ENCODE peak calls at places on chromosomes 2 and 18, in nine cellular contexts. One of them, this sample, is unnamed.

GRCh38 chr2:119486886-119487285 is 37.4 kb downstream of the SCTR start:
- DNase-seq in cardiac fibroblast: peak; percentile 36
- DNase-seq in spleen: no peak
- DNase-seq in lower lobe of right lung: no peak
- DNase-seq in ovary: no peak
- DNase-seq in choroid plexus epithelial cell: peak; percentile 86
- DNase-seq in fibroblast of the aortic adventitia: no peak
- DNase-seq in HFF-Myc: no peak
- DNase-seq in brain microvascular endothelial cell: no peak
- DNase-seq in this sample: no peak

GRCh38 chr18:24868760-24869237 is 408.4 kb downstream of the HRH4 start:
- DNase-seq in brain microvascular endothelial cell: no peak
- DNase-seq in ovary: no peak
- DNase-seq in cardiac fibroblast: no peak
- DNase-seq in choroid plexus epithelial cell: no peak
- DNase-seq in HFF-Myc: no peak
- DNase-seq in spleen: no peak
- DNase-seq in lower lobe of right lung: no peak
- DNase-seq in fibroblast of the aortic adventitia: no peak
- DNase-seq in this sample: no peak

GRCh38 chr2:12044857-12045256 is 298.4 kb downstream of the LPIN1 start:
- DNase-seq in brain microvascular endothelial cell: no peak
- DNase-seq in spleen: peak; percentile 89
- DNase-seq in lower lobe of right lung: no peak
- DNase-seq in ovary: no peak
- DNase-seq in HFF-Myc: no peak
- DNase-seq in cardiac fibroblast: no peak
- DNase-seq in choroid plexus epithelial cell: no peak
- DNase-seq in fibroblast of the aortic adventitia: no peak
- DNase-seq in this sample: no peak

GRCh38 chr2:48131503-48132293 is 225.4 kb upstream of the FBXO11 start:
- DNase-seq in choroid plexus epithelial cell: peak; percentile 96
- DNase-seq in lower lobe of right lung: no peak
- DNase-seq in brain microvascular endothelial cell: peak; percentile 86
- DNase-seq in HFF-Myc: peak; percentile 42
- DNase-seq in ovary: no peak
- DNase-seq in fibroblast of the aortic adventitia: peak; percentile 38
- DNase-seq in spleen: no peak
- DNase-seq in cardiac fibroblast: peak; percentile 87
- DNase-seq in this sample: peak; percentile 52

GRCh38 chr2:215299337-215299859 is 12.5 kb upstream of the ATIC start:
- DNase-seq in brain microvascular endothelial cell: no peak
- DNase-seq in spleen: peak; percentile 40
- DNase-seq in choroid plexus epithelial cell: no peak
- DNase-seq in fibroblast of the aortic adventitia: no peak
- DNase-seq in lower lobe of right lung: no peak
- DNase-seq in HFF-Myc: no peak
- DNase-seq in cardiac fibroblast: peak; percentile 14
- DNase-seq in ovary: no peak
- DNase-seq in this sample: no peak

GRCh38 chr18:47263197-47263827 is 11.9 kb upstream of the SKOR2 start:
- DNase-seq in cardiac fibroblast: no peak
- DNase-seq in ovary: no peak
- DNase-seq in choroid plexus epithelial cell: no peak
- DNase-seq in lower lobe of right lung: no peak
- DNase-seq in spleen: peak; percentile 62
- DNase-seq in HFF-Myc: no peak
- DNase-seq in brain microvascular endothelial cell: no peak
- DNase-seq in fibroblast of the aortic adventitia: no peak
- DNase-seq in this sample: no peak

GRCh38 chr18:46917808-46918600 is 602 bp downstream of the KATNAL2 start:
- DNase-seq in fibroblast of the aortic adventitia: peak; percentile 38
- DNase-seq in cardiac fibroblast: peak; percentile 36
- DNase-seq in spleen: no peak
- DNase-seq in lower lobe of right lung: no peak
- DNase-seq in ovary: peak; percentile 37
- DNase-seq in choroid plexus epithelial cell: peak; percentile 53
- DNase-seq in brain microvascular endothelial cell: peak; percentile 41
- DNase-seq in HFF-Myc: peak; percentile 21
- DNase-seq in this sample: no peak

GRCh38 chr2:232343816-232344215 is 34.7 kb upstream of the ALPP start:
- DNase-seq in HFF-Myc: no peak
- DNase-seq in lower lobe of right lung: no peak
- DNase-seq in brain microvascular endothelial cell: no peak
- DNase-seq in ovary: no peak
- DNase-seq in spleen: peak; percentile 5
- DNase-seq in fibroblast of the aortic adventitia: no peak
- DNase-seq in cardiac fibroblast: no peak
- DNase-seq in choroid plexus epithelial cell: no peak
- DNase-seq in this sample: no peak

GRCh38 chr2:16075045-16076012 is 135.0 kb downstream of the MYCN start:
- DNase-seq in fibroblast of the aortic adventitia: no peak
- DNase-seq in cardiac fibroblast: no peak
- DNase-seq in ovary: no peak
- DNase-seq in choroid plexus epithelial cell: no peak
- DNase-seq in spleen: no peak
- DNase-seq in lower lobe of right lung: no peak
- DNase-seq in HFF-Myc: no peak
- DNase-seq in brain microvascular endothelial cell: no peak
- DNase-seq in this sample: no peak

GRCh38 chr18:13762690-13763439 is 36.4 kb downstream of the RNMT start:
- DNase-seq in choroid plexus epithelial cell: no peak
- DNase-seq in HFF-Myc: no peak
- DNase-seq in brain microvascular endothelial cell: no peak
- DNase-seq in ovary: no peak
- DNase-seq in cardiac fibroblast: no peak
- DNase-seq in fibroblast of the aortic adventitia: no peak
- DNase-seq in spleen: no peak
- DNase-seq in lower lobe of right lung: no peak
- DNase-seq in this sample: no peak

GRCh38 chr2:202113571-202114142 is 40.6 kb downstream of the KIAA2012 start:
- DNase-seq in ovary: no peak
- DNase-seq in brain microvascular endothelial cell: no peak
- DNase-seq in fibroblast of the aortic adventitia: no peak
- DNase-seq in HFF-Myc: no peak
- DNase-seq in spleen: no peak
- DNase-seq in lower lobe of right lung: no peak
- DNase-seq in cardiac fibroblast: no peak
- DNase-seq in choroid plexus epithelial cell: no peak
- DNase-seq in this sample: no peak

GRCh38 chr2:190843874-190844699 is 36.5 kb upstream of the GLS start:
- DNase-seq in ovary: no peak
- DNase-seq in cardiac fibroblast: no peak
- DNase-seq in fibroblast of the aortic adventitia: peak; percentile 34
- DNase-seq in lower lobe of right lung: no peak
- DNase-seq in spleen: no peak
- DNase-seq in HFF-Myc: no peak
- DNase-seq in brain microvascular endothelial cell: peak; percentile 73
- DNase-seq in choroid plexus epithelial cell: no peak
- DNase-seq in this sample: no peak

GRCh38 chr2:226478121-226478809 is 321.4 kb downstream of the IRS1 start:
- DNase-seq in ovary: peak; percentile 55
- DNase-seq in lower lobe of right lung: no peak
- DNase-seq in brain microvascular endothelial cell: peak; percentile 92
- DNase-seq in fibroblast of the aortic adventitia: peak; percentile 92
- DNase-seq in choroid plexus epithelial cell: peak; percentile 96
- DNase-seq in spleen: no peak
- DNase-seq in HFF-Myc: peak; percentile 82
- DNase-seq in cardiac fibroblast: peak; percentile 93
- DNase-seq in this sample: peak; percentile 83

GRCh38 chr2:173578404-173579092 is 223.9 kb downstream of the CDCA7 start:
- DNase-seq in lower lobe of right lung: no peak
- DNase-seq in spleen: no peak
- DNase-seq in HFF-Myc: no peak
- DNase-seq in choroid plexus epithelial cell: no peak
- DNase-seq in ovary: no peak
- DNase-seq in fibroblast of the aortic adventitia: no peak
- DNase-seq in brain microvascular endothelial cell: no peak
- DNase-seq in cardiac fibroblast: no peak
- DNase-seq in this sample: no peak

GRCh38 chr2:234682492-234683228 is 185.8 kb upstream of the ARL4C start:
- DNase-seq in cardiac fibroblast: no peak
- DNase-seq in spleen: no peak
- DNase-seq in HFF-Myc: no peak
- DNase-seq in ovary: no peak
- DNase-seq in brain microvascular endothelial cell: peak; percentile 28
- DNase-seq in fibroblast of the aortic adventitia: peak; percentile 31
- DNase-seq in lower lobe of right lung: no peak
- DNase-seq in choroid plexus epithelial cell: no peak
- DNase-seq in this sample: no peak

GRCh38 chr2:189411860-189412259 is 29.4 kb upstream of the WDR75 start:
- DNase-seq in lower lobe of right lung: no peak
- DNase-seq in choroid plexus epithelial cell: peak; percentile 97
- DNase-seq in HFF-Myc: peak; percentile 76
- DNase-seq in ovary: no peak
- DNase-seq in spleen: no peak
- DNase-seq in brain microvascular endothelial cell: peak; percentile 61
- DNase-seq in cardiac fibroblast: peak; percentile 95
- DNase-seq in fibroblast of the aortic adventitia: peak; percentile 96
- DNase-seq in this sample: peak; percentile 78

GRCh38 chr2:172279843-172280242 is 147.5 kb upstream of the ITGA6 start:
- DNase-seq in fibroblast of the aortic adventitia: no peak
- DNase-seq in lower lobe of right lung: no peak
- DNase-seq in spleen: no peak
- DNase-seq in cardiac fibroblast: no peak
- DNase-seq in ovary: no peak
- DNase-seq in choroid plexus epithelial cell: no peak
- DNase-seq in brain microvascular endothelial cell: no peak
- DNase-seq in HFF-Myc: no peak
- DNase-seq in this sample: no peak

GRCh38 chr2:27572439-27572838 is 10.4 kb upstream of the ZNF512 start:
- DNase-seq in fibroblast of the aortic adventitia: no peak
- DNase-seq in lower lobe of right lung: no peak
- DNase-seq in HFF-Myc: no peak
- DNase-seq in choroid plexus epithelial cell: no peak
- DNase-seq in brain microvascular endothelial cell: no peak
- DNase-seq in cardiac fibroblast: no peak
- DNase-seq in spleen: no peak
- DNase-seq in ovary: no peak
- DNase-seq in this sample: no peak

DNA sequence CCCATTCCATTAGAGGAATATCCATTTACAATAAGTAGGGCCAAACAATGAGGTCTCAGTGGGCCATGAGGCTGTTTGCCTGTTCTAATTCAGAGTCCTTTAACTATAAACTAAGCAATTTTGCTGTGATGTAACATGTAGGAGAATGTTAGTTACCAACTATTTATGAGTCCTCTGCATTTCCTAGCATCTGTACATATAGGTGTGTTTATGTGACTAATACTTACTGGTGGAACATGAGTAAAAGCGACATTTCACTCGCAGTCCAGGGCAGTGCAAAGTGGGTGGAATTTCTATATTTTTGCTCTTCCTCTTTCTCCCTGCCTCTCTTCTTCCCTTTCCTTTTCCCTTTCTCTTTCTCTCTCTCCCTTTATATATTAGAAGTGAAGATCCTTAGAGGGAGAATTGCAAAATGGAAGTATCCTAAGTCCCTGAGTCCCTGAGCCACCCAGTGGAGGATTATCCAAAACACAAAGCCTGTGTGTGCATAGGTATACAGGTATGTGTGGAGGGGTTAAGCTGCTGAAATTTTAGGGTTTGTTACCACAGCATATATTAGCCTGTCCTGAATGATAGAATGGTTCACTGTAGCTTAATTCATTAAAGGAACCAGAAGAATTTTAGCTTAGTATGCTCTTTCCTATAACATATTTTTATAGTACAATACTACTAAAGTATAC is 487.0 kb upstream of the FANCL start:
- DNase-seq in HFF-Myc: no peak
- DNase-seq in cardiac fibroblast: no peak
- DNase-seq in choroid plexus epithelial cell: no peak
- DNase-seq in lower lobe of right lung: no peak
- DNase-seq in ovary: no peak
- DNase-seq in fibroblast of the aortic adventitia: no peak
- DNase-seq in brain microvascular endothelial cell: no peak
- DNase-seq in spleen: no peak
- DNase-seq in this sample: no peak
- TF ChIP-seq CTCF in HFF-Myc: no peak
- TF ChIP-seq CTCF in cardiac fibroblast: no peak
- TF ChIP-seq CTCF in choroid plexus epithelial cell: no peak
- TF ChIP-seq CTCF in lower lobe of right lung: no peak
- TF ChIP-seq CTCF in ovary: no peak
- TF ChIP-seq CTCF in fibroblast of the aortic adventitia: no peak
- TF ChIP-seq CTCF in brain microvascular endothelial cell: no peak
- TF ChIP-seq CTCF in spleen: no peak
- TF ChIP-seq CTCF in this sample: no peak

GRCh38 chr2:220157312-220157711 is 529.9 kb downstream of the SLC4A3 start:
- DNase-seq in ovary: no peak
- DNase-seq in spleen: no peak
- DNase-seq in HFF-Myc: no peak
- DNase-seq in choroid plexus epithelial cell: no peak
- DNase-seq in fibroblast of the aortic adventitia: no peak
- DNase-seq in lower lobe of right lung: no peak
- DNase-seq in cardiac fibroblast: no peak
- DNase-seq in brain microvascular endothelial cell: no peak
- DNase-seq in this sample: no peak
- H3K4me3 ChIP-seq in ovary: no peak overlapping the region
- H3K4me3 ChIP-seq in spleen: no peak overlapping the region
- H3K4me3 ChIP-seq in HFF-Myc: no peak overlapping the region
- H3K4me3 ChIP-seq in choroid plexus epithelial cell: no peak overlapping the region
- H3K4me3 ChIP-seq in fibroblast of the aortic adventitia: no peak overlapping the region
- H3K4me3 ChIP-seq in lower lobe of right lung: no peak overlapping the region
- H3K4me3 ChIP-seq in cardiac fibroblast: no peak overlapping the region
- H3K4me3 ChIP-seq in brain microvascular endothelial cell: no peak overlapping the region
- H3K4me3 ChIP-seq in this sample: no peak overlapping the region

DNA sequence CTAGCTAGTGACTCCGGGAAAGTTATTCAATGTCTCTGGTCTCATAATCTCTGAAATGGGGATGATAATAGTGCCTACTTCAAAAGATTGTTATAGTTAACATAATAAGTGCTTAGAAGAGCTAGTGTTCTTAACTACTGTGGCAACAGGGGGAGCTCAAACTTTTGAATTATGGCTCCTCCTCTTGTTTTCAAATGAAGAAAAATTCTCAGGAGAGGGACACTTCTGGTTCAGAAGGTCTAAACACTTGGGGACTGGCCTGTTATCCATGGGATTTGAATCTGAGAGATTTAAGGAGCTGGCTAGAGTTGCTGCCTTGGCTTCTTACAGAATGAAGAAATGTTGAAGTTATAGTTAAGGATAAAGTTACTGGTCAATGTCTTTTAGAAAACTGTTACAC is 92.2 kb upstream of the ITGB6 start:
- DNase-seq in cardiac fibroblast: peak; percentile 69
- DNase-seq in ovary: no peak
- DNase-seq in spleen: no peak
- DNase-seq in brain microvascular endothelial cell: peak; percentile 25
- DNase-seq in HFF-Myc: no peak
- DNase-seq in lower lobe of right lung: no peak
- DNase-seq in fibroblast of the aortic adventitia: peak; percentile 69
- DNase-seq in choroid plexus epithelial cell: peak; percentile 72
- DNase-seq in this sample: no peak
- TF ChIP-seq CTCF in cardiac fibroblast: no peak
- TF ChIP-seq CTCF in ovary: no peak
- TF ChIP-seq CTCF in spleen: no peak
- TF ChIP-seq CTCF in brain microvascular endothelial cell: peak; percentile 20
- TF ChIP-seq CTCF in HFF-Myc: no peak
- TF ChIP-seq CTCF in lower lobe of right lung: no peak
- TF ChIP-seq CTCF in fibroblast of the aortic adventitia: peak; percentile 27
- TF ChIP-seq CTCF in choroid plexus epithelial cell: peak; percentile 48
- TF ChIP-seq CTCF in this sample: peak; percentile 30

DNA sequence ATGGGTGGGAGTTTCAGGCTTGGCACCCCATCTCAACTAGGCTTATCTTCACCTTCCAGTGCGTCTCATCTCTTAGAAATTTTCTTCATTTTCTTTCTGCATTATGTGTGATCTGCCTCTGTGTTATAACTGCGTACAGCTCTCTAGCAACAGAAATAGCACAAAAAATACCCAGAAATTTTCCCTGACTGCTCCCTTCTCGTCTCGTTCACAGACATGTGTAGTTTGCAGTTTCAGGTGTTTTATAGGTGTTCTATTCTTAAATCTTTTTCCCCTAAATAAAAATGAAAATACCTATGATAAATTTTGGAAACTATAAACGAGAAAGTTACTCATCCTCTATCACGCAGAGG is 48.2 kb downstream of the TET3 start:
- DNase-seq in brain microvascular endothelial cell: no peak
- DNase-seq in fibroblast of the aortic adventitia: no peak
- DNase-seq in choroid plexus epithelial cell: no peak
- DNase-seq in spleen: no peak
- DNase-seq in HFF-Myc: no peak
- DNase-seq in ovary: no peak
- DNase-seq in cardiac fibroblast: no peak
- DNase-seq in lower lobe of right lung: no peak
- DNase-seq in this sample: no peak
- H3K4me3 ChIP-seq in brain microvascular endothelial cell: no peak overlapping the region
- H3K4me3 ChIP-seq in fibroblast of the aortic adventitia: no peak overlapping the region
- H3K4me3 ChIP-seq in choroid plexus epithelial cell: no peak overlapping the region
- H3K4me3 ChIP-seq in spleen: no peak overlapping the region
- H3K4me3 ChIP-seq in HFF-Myc: no peak overlapping the region
- H3K4me3 ChIP-seq in ovary: no peak overlapping the region
- H3K4me3 ChIP-seq in cardiac fibroblast: no peak overlapping the region
- H3K4me3 ChIP-seq in lower lobe of right lung: peak overlapping the region; percentile 7
- H3K4me3 ChIP-seq in this sample: no peak overlapping the region